ENCODE peak calls at places on chromosomes 5 and 9, in four cellular contexts. L is smooth muscle cell of the brain vasculature; W is fibroblast of gingiva; Y is stimulated activated CD8-positive, alpha-beta memory T cell treated with anti-CD3 and anti-CD28 coated beads, Interleukin-12 subunit alpha, Interleukin-12 subunit beta, amount 100 ng/mL, for 1 hour. B is an unnamed sample.
A peak's percentile ranks its signal among the peaks of the same experiment; 100 is the strongest.

GRCh38 chr9:81420024-81420423 is 269.3 kb downstream of the TLE1 start:
- DNase-seq in L (no peak), W (no peak), Y (no peak), B (no peak)

GRCh38 chr5:54080833-54081232 is 229.5 kb downstream of the ARL15 start:
- DNase-seq in L (no peak), W (no peak), Y (no peak), B (no peak)

GRCh38 chr5:74839228-74839627 is 27.0 kb downstream of the FAM169A start:
- DNase-seq in Y (no peak), W (no peak), L (no peak), B (no peak)

GRCh38 chr5:130141689-130142320 is 237.5 kb downstream of the CHSY3 start:
- DNase-seq in W (peak; percentile 25), L (peak; percentile 24), Y (no peak), B (no peak)

GRCh38 chr9:33719581-33720374 is 75.6 kb upstream of the PRSS3 start:
- DNase-seq in L (no peak), W (no peak), Y (no peak), B (peak; percentile 74)

GRCh38 chr5:139137703-139138102 is 60.5 kb downstream of the SIL1 start:
- DNase-seq in Y (no peak), W (peak; percentile 58), L (no peak), B (peak; percentile 69)

GRCh38 chr9:93256878-93257807 is 73.2 kb downstream of the WNK2 start:
- DNase-seq in Y (no peak), L (no peak), W (no peak), B (no peak)

GRCh38 chr5:123085638-123086286 is 3.3 kb upstream of the PRDM6 start:
- DNase-seq in W (no peak), L (no peak), Y (no peak), B (no peak)

GRCh38 chr5:142065273-142065672 is 43.3 kb upstream of the NDFIP1 start:
- DNase-seq in Y (no peak), W (peak; percentile 64), L (no peak), B (peak; percentile 10)

GRCh38 chr5:180140627-180141006 is 68.4 kb downstream of the RASGEF1C start:
- DNase-seq in Y (no peak), L (no peak), W (no peak), B (no peak)

GRCh38 chr5:96074460-96075254 is 113.0 kb upstream of the ELL2 start:
- DNase-seq in W (no peak), Y (no peak), L (no peak), B (no peak)

GRCh38 chr5:82820188-82820587 is 257.0 kb downstream of the TMEM167A start:
- DNase-seq in Y (no peak), W (no peak), L (no peak), B (no peak)

GRCh38 chr9:94479757-94480156 is 75.1 kb upstream of the PCAT7 start:
- DNase-seq in Y (no peak), L (no peak), W (no peak), B (no peak)

GRCh38 chr5:139919308-139919707 is 123.7 kb downstream of the PSD2 start:
- DNase-seq in W (no peak), Y (no peak), L (no peak), B (no peak)

GRCh38 chr9:104780796-104781395 is 17.0 kb downstream of the NIPSNAP3B start:
- DNase-seq in Y (no peak), W (peak; percentile 72), L (no peak), B (no peak)

GRCh38 chr9:98091735-98092632 is 27.0 kb downstream of the TRIM14 start:
- DNase-seq in W (no peak), Y (no peak), L (no peak), B (no peak)

GRCh38 chr9:113907282-113907681 is 31.2 kb downstream of the ZNF618 start:
- DNase-seq in L (no peak), Y (no peak), W (no peak), B (no peak)

GRCh38 chr9:134436926-134437325 is 110.7 kb downstream of the RXRA start:
- DNase-seq in W (no peak), L (no peak), Y (no peak), B (no peak)

GRCh38 chr5:2562036-2562435 is 189.4 kb downstream of the IRX2 start:
- DNase-seq in Y (no peak), W (no peak), L (no peak), B (no peak)

GRCh38 chr5:177370488-177371119 is 12.9 kb downstream of the RGS14 start:
- DNase-seq in Y (no peak), W (peak; percentile 85), L (peak; percentile 69), B (no peak)

GRCh38 chr5:136016945-136017530 is 11.8 kb upstream of the TGFBI start:
- DNase-seq in Y (no peak), L (peak; percentile 83), W (peak; percentile 64), B (no peak)

GRCh38 chr5:78968781-78969180 is 16.3 kb downstream of the ARSB start:
- DNase-seq in L (no peak), Y (no peak), W (no peak), B (no peak)

GRCh38 chr5:177189965-177190364 is 56.4 kb downstream of the NSD1 start:
- DNase-seq in Y (no peak), W (no peak), L (no peak), B (no peak)

GRCh38 chr9:114884787-114885452 is 45.5 kb downstream of the TNFSF8 start:
- DNase-seq in Y (no peak), L (no peak), W (peak; percentile 51), B (no peak)

GRCh38 chr9:125401317-125401716 is 139.7 kb downstream of the GAPVD1 start:
- DNase-seq in L (no peak), Y (no peak), W (no peak), B (no peak)

GRCh38 chr9:105293408-105293807 is 49.0 kb downstream of the SLC44A1 start:
- DNase-seq in Y (no peak), W (no peak), L (no peak), B (no peak)

GRCh38 chr9:127263664-127264063 is 910 bp upstream of the GARNL3 start:
- DNase-seq in L (no peak), Y (no peak), W (peak; percentile 19), B (no peak)

GRCh38 chr5:44809215-44809955 is 638 bp downstream of the MRPS30 start:
- DNase-seq in W (peak; percentile 54), L (peak; percentile 15), Y (peak; percentile 8), B (peak; percentile 81)

GRCh38 chr5:43270686-43271085 is 42.5 kb downstream of the HMGCS1 start:
- DNase-seq in L (no peak), Y (no peak), W (no peak), B (no peak)

GRCh38 chr5:150129813-150130492 is 25.7 kb downstream of the PDGFRB start:
- DNase-seq in L (no peak), Y (no peak), W (peak; percentile 72), B (no peak)

GRCh38 chr9:34862043-34862442 is 96.0 kb upstream of the PHF24 start:
- DNase-seq in L (no peak), Y (no peak), W (no peak), B (no peak)

GRCh38 chr9:98288876-98289275 is 33.4 kb upstream of the TBC1D2 start:
- DNase-seq in Y (no peak), W (no peak), L (no peak), B (no peak)

GRCh38 chr9:123111977-123112869 is 78.8 kb downstream of the GPR21 start:
- DNase-seq in W (no peak), Y (no peak), L (no peak), B (no peak)

GRCh38 chr5:91955610-91956009 is 572.5 kb upstream of the ARRDC3 start:
- DNase-seq in L (no peak), W (no peak), Y (no peak), B (no peak)

GRCh38 chr5:74200560-74200959 is 440.0 kb downstream of the ENC1 start:
- DNase-seq in L (no peak), Y (no peak), W (no peak), B (peak; percentile 99)

B was measured in NCI-H748 treated with DMSO at 0.1 percent for 48 hours.